ENCODE peak calls at places on chromosomes 5 and 9, in eight cellular contexts. One of them, this sample, is unnamed.
A peak's percentile ranks its signal among the peaks of the same experiment; 100 is the strongest.

GRCh38 chr5:60339691-60340191 is 360.2 kb downstream of the DEPDC1B start:
- DNase-seq in HFF-Myc: no peak
- DNase-seq in AG10803: peak; percentile 55
- DNase-seq in brain microvascular endothelial cell: no peak
- DNase-seq in fibroblast of mammary gland: peak; percentile 71
- DNase-seq in SK-N-SH: no peak
- DNase-seq in adrenal gland: no peak
- DNase-seq in BJ: no peak
- DNase-seq in this sample: no peak

GRCh38 chr5:5665225-5666075 is 243.0 kb downstream of the ICE1 start:
- DNase-seq in brain microvascular endothelial cell: peak; percentile 2
- DNase-seq in HFF-Myc: no peak
- DNase-seq in BJ: no peak
- DNase-seq in fibroblast of mammary gland: no peak
- DNase-seq in SK-N-SH: no peak
- DNase-seq in adrenal gland: no peak
- DNase-seq in AG10803: no peak
- DNase-seq in this sample: no peak

GRCh38 chr9:94002316-94003140 is 47.4 kb upstream of the BARX1 start:
- DNase-seq in fibroblast of mammary gland: peak; percentile 59
- DNase-seq in SK-N-SH: peak; percentile 46
- DNase-seq in HFF-Myc: peak; percentile 33
- DNase-seq in brain microvascular endothelial cell: peak; percentile 52
- DNase-seq in adrenal gland: no peak
- DNase-seq in AG10803: peak; percentile 36
- DNase-seq in BJ: no peak
- DNase-seq in this sample: peak; percentile 22

GRCh38 chr9:110125207-110125751 is 82.7 kb downstream of the C9orf152 start:
- DNase-seq in HFF-Myc: no peak
- DNase-seq in adrenal gland: peak; percentile 88
- DNase-seq in fibroblast of mammary gland: peak; percentile 94
- DNase-seq in BJ: peak; percentile 96
- DNase-seq in brain microvascular endothelial cell: peak; percentile 94
- DNase-seq in SK-N-SH: no peak
- DNase-seq in AG10803: peak; percentile 91
- DNase-seq in this sample: peak; percentile 91

GRCh38 chr5:116454417-116454927 is 120.2 kb downstream of the SEMA6A start:
- DNase-seq in BJ: peak; percentile 79
- DNase-seq in fibroblast of mammary gland: peak; percentile 94
- DNase-seq in HFF-Myc: peak; percentile 96
- DNase-seq in SK-N-SH: peak; percentile 58
- DNase-seq in brain microvascular endothelial cell: peak; percentile 83
- DNase-seq in adrenal gland: no peak
- DNase-seq in AG10803: peak; percentile 91
- DNase-seq in this sample: peak; percentile 91

GRCh38 chr5:106094128-106094726 is 1576.5 kb downstream of the EFNA5 start:
- DNase-seq in adrenal gland: no peak
- DNase-seq in brain microvascular endothelial cell: no peak
- DNase-seq in fibroblast of mammary gland: peak; percentile 27
- DNase-seq in BJ: no peak
- DNase-seq in SK-N-SH: peak; percentile 40
- DNase-seq in HFF-Myc: peak; percentile 21
- DNase-seq in AG10803: peak; percentile 1
- DNase-seq in this sample: no peak

GRCh38 chr5:74630387-74631087 is 10.0 kb downstream of the ENC1 start:
- DNase-seq in AG10803: peak; percentile 75
- DNase-seq in SK-N-SH: no peak
- DNase-seq in fibroblast of mammary gland: peak; percentile 90
- DNase-seq in adrenal gland: no peak
- DNase-seq in BJ: no peak
- DNase-seq in brain microvascular endothelial cell: peak; percentile 92
- DNase-seq in HFF-Myc: no peak
- DNase-seq in this sample: peak; percentile 88

GRCh38 chr9:33128570-33128969 is 38.6 kb downstream of the B4GALT1 start:
- DNase-seq in BJ: no peak
- DNase-seq in AG10803: no peak
- DNase-seq in brain microvascular endothelial cell: no peak
- DNase-seq in SK-N-SH: no peak
- DNase-seq in adrenal gland: no peak
- DNase-seq in HFF-Myc: no peak
- DNase-seq in fibroblast of mammary gland: no peak
- DNase-seq in this sample: no peak

GRCh38 chr5:11719888-11720481 is 184.3 kb downstream of the CTNND2 start:
- DNase-seq in HFF-Myc: no peak
- DNase-seq in brain microvascular endothelial cell: peak; percentile 4
- DNase-seq in BJ: no peak
- DNase-seq in SK-N-SH: peak; percentile 12
- DNase-seq in adrenal gland: peak; percentile 19
- DNase-seq in AG10803: no peak
- DNase-seq in fibroblast of mammary gland: peak; percentile 34
- DNase-seq in this sample: no peak

GRCh38 chr9:14320272-14321245 is 6.6 kb upstream of the NFIB start:
- DNase-seq in adrenal gland: no peak
- DNase-seq in AG10803: peak; percentile 94
- DNase-seq in HFF-Myc: peak; percentile 74
- DNase-seq in brain microvascular endothelial cell: peak; percentile 85
- DNase-seq in fibroblast of mammary gland: peak; percentile 99
- DNase-seq in SK-N-SH: no peak
- DNase-seq in BJ: peak; percentile 31
- DNase-seq in this sample: peak; percentile 78

GRCh38 chr5:73218552-73219171 is 45.7 kb downstream of the TMEM174 start:
- DNase-seq in SK-N-SH: no peak
- DNase-seq in adrenal gland: no peak
- DNase-seq in BJ: no peak
- DNase-seq in brain microvascular endothelial cell: peak; percentile 48
- DNase-seq in AG10803: peak; percentile 72
- DNase-seq in HFF-Myc: no peak
- DNase-seq in fibroblast of mammary gland: peak; percentile 57
- DNase-seq in this sample: peak; percentile 60

GRCh38 chr9:108547736-108548135 is 308.1 kb downstream of the ACTL7B start:
- DNase-seq in HFF-Myc: no peak
- DNase-seq in BJ: no peak
- DNase-seq in adrenal gland: no peak
- DNase-seq in brain microvascular endothelial cell: no peak
- DNase-seq in fibroblast of mammary gland: no peak
- DNase-seq in AG10803: no peak
- DNase-seq in SK-N-SH: no peak
- DNase-seq in this sample: no peak

GRCh38 chr5:105640328-105640727 is 2030.4 kb downstream of the EFNA5 start:
- DNase-seq in brain microvascular endothelial cell: no peak
- DNase-seq in SK-N-SH: no peak
- DNase-seq in adrenal gland: no peak
- DNase-seq in HFF-Myc: no peak
- DNase-seq in BJ: no peak
- DNase-seq in AG10803: no peak
- DNase-seq in fibroblast of mammary gland: no peak
- DNase-seq in this sample: no peak

GRCh38 chr9:6845881-6846280 is 88.1 kb downstream of the KDM4C start:
- DNase-seq in AG10803: peak; percentile 9
- DNase-seq in fibroblast of mammary gland: no peak
- DNase-seq in SK-N-SH: peak; percentile 39
- DNase-seq in brain microvascular endothelial cell: no peak
- DNase-seq in adrenal gland: no peak
- DNase-seq in BJ: no peak
- DNase-seq in HFF-Myc: no peak
- DNase-seq in this sample: peak; percentile 51

GRCh38 chr5:78360674-78361225 is 333 bp downstream of the SCAMP1 start:
- DNase-seq in AG10803: no peak
- DNase-seq in HFF-Myc: no peak
- DNase-seq in fibroblast of mammary gland: no peak
- DNase-seq in brain microvascular endothelial cell: no peak
- DNase-seq in adrenal gland: peak; percentile 43
- DNase-seq in BJ: no peak
- DNase-seq in SK-N-SH: peak; percentile 75
- DNase-seq in this sample: no peak

GRCh38 chr5:60487885-60488425 is 212.0 kb downstream of the DEPDC1B start:
- DNase-seq in fibroblast of mammary gland: peak; percentile 24
- DNase-seq in SK-N-SH: peak; percentile 57
- DNase-seq in brain microvascular endothelial cell: peak; percentile 34
- DNase-seq in AG10803: peak; percentile 11
- DNase-seq in BJ: no peak
- DNase-seq in adrenal gland: no peak
- DNase-seq in HFF-Myc: no peak
- DNase-seq in this sample: no peak

GRCh38 chr5:144335561-144335960 is 164.9 kb downstream of the KCTD16 start:
- DNase-seq in brain microvascular endothelial cell: no peak
- DNase-seq in fibroblast of mammary gland: no peak
- DNase-seq in BJ: no peak
- DNase-seq in AG10803: no peak
- DNase-seq in adrenal gland: no peak
- DNase-seq in HFF-Myc: no peak
- DNase-seq in SK-N-SH: no peak
- DNase-seq in this sample: no peak

GRCh38 chr9:77488439-77489126 is 159.5 kb downstream of the GNA14 start:
- DNase-seq in fibroblast of mammary gland: peak; percentile 42
- DNase-seq in brain microvascular endothelial cell: no peak
- DNase-seq in BJ: no peak
- DNase-seq in HFF-Myc: no peak
- DNase-seq in SK-N-SH: peak; percentile 21
- DNase-seq in AG10803: peak; percentile 37
- DNase-seq in adrenal gland: no peak
- DNase-seq in this sample: no peak

GRCh38 chr5:157116483-157116954 is 7.7 kb upstream of the HAVCR2 start:
- DNase-seq in adrenal gland: no peak
- DNase-seq in BJ: no peak
- DNase-seq in brain microvascular endothelial cell: no peak
- DNase-seq in fibroblast of mammary gland: no peak
- DNase-seq in SK-N-SH: no peak
- DNase-seq in AG10803: no peak
- DNase-seq in HFF-Myc: no peak
- DNase-seq in this sample: no peak

GRCh38 chr9:101418518-101419111 is 17.0 kb downstream of the ALDOB start:
- DNase-seq in brain microvascular endothelial cell: no peak
- DNase-seq in SK-N-SH: no peak
- DNase-seq in fibroblast of mammary gland: peak; percentile 59
- DNase-seq in adrenal gland: no peak
- DNase-seq in HFF-Myc: no peak
- DNase-seq in BJ: no peak
- DNase-seq in AG10803: no peak
- DNase-seq in this sample: peak; percentile 11

GRCh38 chr5:65061250-65061973 is 292.7 kb downstream of the CWC27 start:
- DNase-seq in SK-N-SH: peak; percentile 37
- DNase-seq in brain microvascular endothelial cell: no peak
- DNase-seq in BJ: no peak
- DNase-seq in AG10803: no peak
- DNase-seq in HFF-Myc: no peak
- DNase-seq in fibroblast of mammary gland: no peak
- DNase-seq in adrenal gland: no peak
- DNase-seq in this sample: no peak

GRCh38 chr9:87112656-87113055 is 165.3 kb upstream of the GAS1 start:
- DNase-seq in adrenal gland: no peak
- DNase-seq in brain microvascular endothelial cell: peak; percentile 42
- DNase-seq in SK-N-SH: no peak
- DNase-seq in fibroblast of mammary gland: peak; percentile 98
- DNase-seq in BJ: no peak
- DNase-seq in HFF-Myc: no peak
- DNase-seq in AG10803: peak; percentile 78
- DNase-seq in this sample: peak; percentile 8

GRCh38 chr9:87109182-87109581 is 161.9 kb upstream of the GAS1 start:
- DNase-seq in brain microvascular endothelial cell: peak; percentile 18
- DNase-seq in HFF-Myc: no peak
- DNase-seq in BJ: no peak
- DNase-seq in fibroblast of mammary gland: peak; percentile 78
- DNase-seq in adrenal gland: no peak
- DNase-seq in AG10803: peak; percentile 40
- DNase-seq in SK-N-SH: no peak
- DNase-seq in this sample: peak; percentile 9

GRCh38 chr9:87109851-87110250 is 162.5 kb upstream of the GAS1 start:
- DNase-seq in fibroblast of mammary gland: peak; percentile 88
- DNase-seq in brain microvascular endothelial cell: peak; percentile 20
- DNase-seq in HFF-Myc: no peak
- DNase-seq in AG10803: peak; percentile 77
- DNase-seq in SK-N-SH: no peak
- DNase-seq in BJ: peak; percentile 30
- DNase-seq in adrenal gland: no peak
- DNase-seq in this sample: peak; percentile 53

GRCh38 chr9:87108639-87109038 is 161.3 kb upstream of the GAS1 start:
- DNase-seq in fibroblast of mammary gland: peak; percentile 34
- DNase-seq in BJ: no peak
- DNase-seq in brain microvascular endothelial cell: no peak
- DNase-seq in adrenal gland: no peak
- DNase-seq in HFF-Myc: no peak
- DNase-seq in AG10803: no peak
- DNase-seq in SK-N-SH: no peak
- DNase-seq in this sample: no peak

GRCh38 chr9:87111010-87111409 is 163.7 kb upstream of the GAS1 start:
- DNase-seq in brain microvascular endothelial cell: no peak
- DNase-seq in HFF-Myc: no peak
- DNase-seq in SK-N-SH: no peak
- DNase-seq in adrenal gland: no peak
- DNase-seq in fibroblast of mammary gland: peak; percentile 15
- DNase-seq in BJ: no peak
- DNase-seq in AG10803: no peak
- DNase-seq in this sample: no peak
- TF ChIP-seq CTCF in brain microvascular endothelial cell: no peak
- TF ChIP-seq CTCF in HFF-Myc: no peak
- TF ChIP-seq CTCF in SK-N-SH: no peak
- TF ChIP-seq CTCF in adrenal gland: no peak
- TF ChIP-seq CTCF in fibroblast of mammary gland: no peak
- TF ChIP-seq CTCF in BJ: no peak
- TF ChIP-seq CTCF in AG10803: no peak
- TF ChIP-seq CTCF in this sample: no peak

DNA sequence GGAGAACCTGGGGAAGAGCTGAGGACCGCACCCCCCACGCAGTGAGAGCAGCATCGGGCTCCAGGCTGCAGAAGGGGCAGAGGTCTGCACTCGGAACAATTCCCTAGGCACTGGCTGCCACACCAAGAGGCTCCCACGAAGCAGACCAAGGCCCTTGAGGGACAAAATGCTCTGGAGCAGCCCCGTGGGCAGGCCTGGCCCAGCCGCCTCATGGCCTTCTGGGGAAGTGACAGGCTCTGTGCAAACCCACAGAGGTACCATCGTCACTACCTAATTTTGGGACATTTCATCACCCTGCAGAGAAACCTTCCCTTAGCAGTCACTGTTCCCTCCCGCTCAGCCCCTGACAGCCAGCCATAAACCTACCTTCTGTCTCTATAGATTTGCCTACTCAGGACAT is 15.9 kb downstream of the FBXW5 start:
- DNase-seq in adrenal gland: no peak
- DNase-seq in BJ: no peak
- DNase-seq in SK-N-SH: no peak
- DNase-seq in fibroblast of mammary gland: no peak
- DNase-seq in brain microvascular endothelial cell: no peak
- DNase-seq in AG10803: no peak
- DNase-seq in HFF-Myc: no peak
- DNase-seq in this sample: no peak
- TF ChIP-seq CTCF in adrenal gland: no peak
- TF ChIP-seq CTCF in BJ: no peak
- TF ChIP-seq CTCF in SK-N-SH: no peak
- TF ChIP-seq CTCF in fibroblast of mammary gland: no peak
- TF ChIP-seq CTCF in brain microvascular endothelial cell: no peak
- TF ChIP-seq CTCF in AG10803: no peak
- TF ChIP-seq CTCF in HFF-Myc: no peak
- TF ChIP-seq CTCF in this sample: no peak

GRCh38 chr5:8340739-8341344 is 471.9 kb downstream of the MTRR start:
- DNase-seq in HFF-Myc: no peak
- DNase-seq in adrenal gland: no peak
- DNase-seq in AG10803: peak; percentile 11
- DNase-seq in fibroblast of mammary gland: peak; percentile 20
- DNase-seq in SK-N-SH: peak; percentile 26
- DNase-seq in brain microvascular endothelial cell: peak; percentile 57
- DNase-seq in BJ: no peak
- DNase-seq in this sample: peak; percentile 18
- TF ChIP-seq CTCF in HFF-Myc: peak; percentile 18
- TF ChIP-seq CTCF in adrenal gland: peak; percentile 12
- TF ChIP-seq CTCF in AG10803: peak; percentile 51
- TF ChIP-seq CTCF in fibroblast of mammary gland: peak; percentile 42
- TF ChIP-seq CTCF in SK-N-SH: peak; percentile 68
- TF ChIP-seq CTCF in brain microvascular endothelial cell: peak; percentile 46
- TF ChIP-seq CTCF in BJ: peak; percentile 72
- TF ChIP-seq CTCF in this sample: peak; percentile 73

GRCh38 chr5:140075371-140075770 is 32.3 kb upstream of the NRG2 start:
- DNase-seq in fibroblast of mammary gland: peak; percentile 47
- DNase-seq in brain microvascular endothelial cell: no peak
- DNase-seq in AG10803: peak; percentile 44
- DNase-seq in SK-N-SH: peak; percentile 11
- DNase-seq in adrenal gland: no peak
- DNase-seq in HFF-Myc: no peak
- DNase-seq in BJ: peak; percentile 4
- DNase-seq in this sample: peak; percentile 25
- TF ChIP-seq CTCF in fibroblast of mammary gland: peak; percentile 39
- TF ChIP-seq CTCF in brain microvascular endothelial cell: no peak
- TF ChIP-seq CTCF in AG10803: peak; percentile 56
- TF ChIP-seq CTCF in SK-N-SH: peak; percentile 58
- TF ChIP-seq CTCF in adrenal gland: peak; percentile 21
- TF ChIP-seq CTCF in HFF-Myc: no peak
- TF ChIP-seq CTCF in BJ: no peak
- TF ChIP-seq CTCF in this sample: peak; percentile 68

This sample was measured in HFFc6.